ENCODE peak calls at places on chromosome 12, in four cellular contexts. F, N, G and Z are unnamed samples.
A peak's percentile ranks its signal among the peaks of the same experiment; 100 is the strongest.

GRCh38 chr12:89769483-89769818 is 60.8 kb upstream of the ATP2B1 start:
- DNase-seq in N (no peak), G (no peak), F (no peak), Z (no peak)

GRCh38 chr12:92829683-92830282 is 99.3 kb downstream of the EEA1 start:
- DNase-seq in F (no peak), G (no peak), N (no peak), Z (no peak)

GRCh38 chr12:95701275-95701674 is 89.3 kb downstream of the NTN4 start:
- DNase-seq in F (peak; percentile 62), G (peak; percentile 4), N (no peak), Z (peak; percentile 4)

GRCh38 chr12:26293612-26294011 is 98.2 kb downstream of the SSPN start:
- DNase-seq in F (peak; percentile 34), G (no peak), N (no peak), Z (no peak)

GRCh38 chr12:42912367-42912766 is 322.8 kb upstream of the PRICKLE1 start:
- DNase-seq in G (no peak), N (no peak), F (no peak), Z (no peak)

GRCh38 chr12:3698218-3698974 is 54.5 kb downstream of the CRACR2A start:
- DNase-seq in N (no peak), F (peak; percentile 92), G (peak; percentile 93), Z (peak; percentile 95)

GRCh38 chr12:15534322-15534721 is 212.0 kb downstream of the PTPRO start:
- DNase-seq in N (no peak), G (no peak), F (peak; percentile 41), Z (peak; percentile 56)

GRCh38 chr12:109595321-109595902 is 21.8 kb downstream of the MVK start:
- DNase-seq in G (no peak), F (no peak), N (no peak), Z (no peak)

GRCh38 chr12:79993106-79993862 is 58.4 kb upstream of the PPP1R12A start:
- DNase-seq in N (no peak), G (no peak), F (no peak), Z (no peak)

GRCh38 chr12:122669397-122670070 is 33.6 kb downstream of the HCAR2 start:
- DNase-seq in G (peak; percentile 57), N (no peak), F (peak; percentile 50), Z (peak; percentile 33)

GRCh38 chr12:113266106-113266895 is 45.0 kb downstream of the TPCN1 start:
- DNase-seq in N (no peak), F (no peak), G (no peak), Z (no peak)

GRCh38 chr12:116372815-116373214 is 95.3 kb upstream of the MED13L start:
- DNase-seq in N (no peak), G (no peak), F (peak; percentile 46), Z (no peak)

GRCh38 chr12:127487031-127487430 is 779.9 kb upstream of the TMEM132C start:
- DNase-seq in G (no peak), F (peak; percentile 48), N (no peak), Z (no peak)

GRCh38 chr12:108950991-108951739 is 69.7 kb downstream of the SVOP start:
- DNase-seq in G (peak; percentile 48), F (peak; percentile 71), N (peak; percentile 7), Z (peak; percentile 67)

GRCh38 chr12:58575281-58575680 is 345.0 kb downstream of the LRIG3 start:
- DNase-seq in G (peak; percentile 79), F (peak; percentile 55), N (no peak), Z (peak; percentile 71)

GRCh38 chr12:48001426-48002178 is 2.7 kb downstream of the COL2A1 start:
- DNase-seq in N (no peak), F (peak; percentile 29), G (peak; percentile 71), Z (peak; percentile 40)

GRCh38 chr12:79681008-79681590 is 9.7 kb downstream of the PAWR start:
- DNase-seq in N (no peak), G (no peak), F (peak; percentile 71), Z (peak; percentile 40)

GRCh38 chr12:48003226-48004038 is 844 bp downstream of the COL2A1 start:
- DNase-seq in F (peak; percentile 3), N (no peak), G (no peak), Z (no peak)

GRCh38 chr12:32541754-32542374 is 137.2 kb upstream of the DNM1L start:
- DNase-seq in N (no peak), G (no peak), F (no peak), Z (no peak)

GRCh38 chr12:47591387-47591786 is 114.4 kb downstream of the RPAP3 start:
- DNase-seq in N (no peak), F (peak; percentile 12), G (peak; percentile 48), Z (no peak)

GRCh38 chr12:7628401-7628961 is 37.2 kb downstream of the APOBEC1 start:
- DNase-seq in G (no peak), N (no peak), F (no peak), Z (no peak)

GRCh38 chr12:47741340-47741703 is 16.0 kb upstream of the ENDOU start:
- DNase-seq in G (no peak), N (peak; percentile 76), F (peak; percentile 38), Z (peak; percentile 98)

GRCh38 chr12:110245278-110245868 is 35.7 kb upstream of the ATP2A2 start:
- DNase-seq in F (no peak), N (no peak), G (no peak), Z (no peak)

GRCh38 chr12:131628341-131628740 is 82.5 kb upstream of the SFSWAP start:
- DNase-seq in G (no peak), N (no peak), F (no peak), Z (no peak)

GRCh38 chr12:54173066-54173726 is 15.6 kb downstream of the SMUG1 start:
- DNase-seq in G (peak; percentile 45), F (peak; percentile 14), N (peak; percentile 30), Z (peak; percentile 61)

GRCh38 chr12:66371982-66372381 is 69.7 kb downstream of the HELB start:
- DNase-seq in F (no peak), N (no peak), G (no peak), Z (no peak)

GRCh38 chr12:116506697-116507064 is 52.5 kb upstream of the MAP1LC3B2 start:
- DNase-seq in G (no peak), N (no peak), F (no peak), Z (no peak)

GRCh38 chr12:1418144-1418543 is 176.2 kb downstream of the FBXL14 start:
- DNase-seq in F (no peak), G (no peak), N (no peak), Z (no peak)

GRCh38 chr12:71438670-71439361 is 782 bp upstream of the LGR5 start:
- DNase-seq in N (no peak), F (peak; percentile 31), G (no peak), Z (no peak)

GRCh38 chr12:13566286-13566685 is 369.8 kb downstream of the EMP1 start:
- DNase-seq in N (no peak), F (no peak), G (peak; percentile 13), Z (no peak)

GRCh38 chr12:104684884-104685283 is 228.1 kb downstream of the CHST11 start:
- DNase-seq in N (no peak), F (peak; percentile 44), G (no peak), Z (peak; percentile 26)

GRCh38 chr12:112148031-112148513 is 22.7 kb downstream of the TRAFD1 start:
- DNase-seq in N (no peak), G (peak; percentile 42), F (peak; percentile 76), Z (no peak)

GRCh38 chr12:81381951-81382350 is 304.1 kb downstream of the ACSS3 start:
- DNase-seq in F (no peak), N (no peak), G (no peak), Z (no peak)